ENCODE peak calls at places on chromosomes 2 and 18, in seven cellular contexts. K is heart right ventricle, L is AG04450, J is choroid plexus epithelial cell, C is neuronal stem cell, D is LoVo, P is HFFc6. Q is an unnamed sample.

GRCh38 chr2:171520471-171520870 is 1.8 kb upstream of the CYBRD1 start:
- DNase-seq in K (no peak), L (no peak), J (no peak), C (no peak), D (no peak), P (no peak), Q (no peak)

GRCh38 chr2:6880200-6880733 is 2.7 kb downstream of the RSAD2 start:
- DNase-seq in K (no peak), L (no peak), J (peak; percentile 16), C (no peak), D (no peak), P (no peak), Q (no peak)

GRCh38 chr2:58916127-58916526 is 675.0 kb upstream of the FANCL start:
- DNase-seq in K (no peak), L (no peak), J (no peak), C (no peak), D (no peak), P (no peak), Q (no peak)

GRCh38 chr2:101330253-101330921 is 21.9 kb upstream of the RNF149 start:
- DNase-seq in K (peak; percentile 50), L (no peak), J (no peak), C (no peak), D (no peak), P (no peak), Q (no peak)

GRCh38 chr2:27954261-27954673 is 63.7 kb downstream of the BABAM2 start:
- DNase-seq in K (no peak), L (no peak), J (peak; percentile 45), C (no peak), D (no peak), P (no peak), Q (no peak)

GRCh38 chr2:174078275-174078674 is 113.1 kb upstream of the SP3 start:
- DNase-seq in K (no peak), L (no peak), J (peak; percentile 43), C (no peak), D (no peak), P (peak; percentile 11), Q (peak; percentile 12)

GRCh38 chr2:238290079-238290478 is 1.7 kb upstream of the PER2 start:
- DNase-seq in K (peak; percentile 75), L (no peak), J (no peak), C (no peak), D (peak; percentile 78), P (no peak), Q (no peak)

GRCh38 chr2:157329524-157329923 is 3.9 kb upstream of the ERMN start:
- DNase-seq in K (no peak), L (no peak), J (no peak), C (no peak), D (no peak), P (no peak), Q (no peak)

GRCh38 chr18:5759169-5759568 is 136.2 kb downstream of the TMEM200C start:
- DNase-seq in K (no peak), L (no peak), J (no peak), C (no peak), D (no peak), P (no peak), Q (no peak)

GRCh38 chr18:50793641-50794565 is 25.9 kb downstream of the MRO start:
- DNase-seq in K (no peak), L (no peak), J (no peak), C (no peak), D (no peak), P (no peak), Q (no peak)

Q was measured in AG08396.